ENCODE peak calls at places on chromosomes 7 and 10, in seven cellular contexts. A is OCI-LY7, I is IMR-90, S is DND-41, W is ovary, L is A549, D is right lobe of liver. Y is an unnamed sample.

GRCh38 chr7:32036557-32036956 is 33.6 kb downstream of the PDE1C start:
- DNase-seq in L (no peak), A (no peak), D (no peak), S (no peak), I (peak; percentile 54), W (no peak), Y (no peak)

GRCh38 chr7:29277436-29278215 is 83.1 kb downstream of the CHN2 start:
- DNase-seq in W (no peak), I (no peak), L (no peak), S (no peak), D (no peak), A (no peak), Y (no peak)

GRCh38 chr10:77301305-77301730 is 336.3 kb downstream of the KCNMA1 start:
- DNase-seq in S (no peak), W (no peak), A (no peak), L (peak; percentile 25), I (peak; percentile 82), D (no peak), Y (no peak)

GRCh38 chr7:73977626-73978618 is 50.1 kb upstream of the ELN start:
- DNase-seq in W (peak; percentile 52), A (no peak), L (no peak), S (no peak), I (no peak), D (no peak), Y (peak; percentile 75)

GRCh38 chr10:17782921-17783665 is 26.1 kb upstream of the MRC1 start:
- DNase-seq in D (no peak), A (no peak), L (no peak), I (peak; percentile 33), W (no peak), S (no peak), Y (no peak)

GRCh38 chr7:45923290-45923689 is 2.2 kb upstream of the IGFBP3 start:
- DNase-seq in I (peak; percentile 72), L (no peak), A (peak; percentile 57), S (peak; percentile 49), D (peak; percentile 70), W (peak; percentile 83), Y (peak; percentile 88)

GRCh38 chr7:7967909-7968543 is 570 bp upstream of the GLCCI1 start:
- DNase-seq in I (no peak), D (no peak), L (no peak), A (no peak), W (no peak), S (no peak), Y (no peak)

GRCh38 chr7:86931439-86931838 is 128.0 kb downstream of the ELAPOR2 start:
- DNase-seq in D (no peak), S (no peak), W (no peak), I (no peak), A (no peak), L (no peak), Y (no peak)

GRCh38 chr10:483266-483665 is 206.2 kb downstream of the DIP2C start:
- DNase-seq in A (no peak), I (no peak), S (no peak), D (peak; percentile 24), W (no peak), L (no peak), Y (no peak)

DNA sequence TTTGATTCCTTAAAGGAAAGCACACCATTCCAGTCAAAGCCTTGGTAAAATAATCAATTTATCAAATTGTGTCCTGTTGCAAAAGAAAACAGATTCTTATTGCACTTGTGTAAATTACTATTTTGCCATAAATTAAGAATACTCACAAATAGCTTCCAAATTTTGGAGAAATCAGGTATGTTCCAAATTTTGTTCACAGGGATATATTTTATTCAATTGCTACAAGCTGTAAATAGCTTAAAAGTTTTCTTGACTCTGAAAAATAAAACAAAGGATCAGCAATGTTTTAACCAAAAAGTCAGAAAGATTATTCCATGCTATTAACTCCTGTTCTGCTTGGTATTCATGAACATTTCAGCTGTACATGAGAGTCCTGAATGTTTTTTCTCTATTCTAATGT is 47.4 kb upstream of the CHST3 start:
- DNase-seq in A (peak; percentile 53), L (no peak), D (no peak), W (no peak), S (no peak), I (no peak), Y (no peak)
- H3K4me3 ChIP-seq in A (no peak overlapping the region), L (no peak overlapping the region), D (no peak overlapping the region), W (no peak overlapping the region), S (no peak overlapping the region), I (no peak overlapping the region), Y (no peak overlapping the region)

GRCh38 chr10:103660364-103661197 is 167.1 kb downstream of the NEURL1 start:
- DNase-seq in L (no peak), W (peak; percentile 73), A (no peak), D (no peak), S (peak; percentile 36), I (peak; percentile 48), Y (no peak)
- TF ChIP-seq CTCF in L (no peak), W (no peak), A (no peak), D (peak; percentile 23), S (peak; percentile 25), I (peak; percentile 33), Y (no peak)

GRCh38 chr10:26448706-26449435 is 10.7 kb downstream of the APBB1IP start:
- DNase-seq in W (no peak), A (peak; percentile 97), I (no peak), D (no peak), S (peak; percentile 92), L (no peak), Y (no peak)
- H3K4me3 ChIP-seq in W (no peak overlapping the region), A (peak overlapping the region; percentile 61), I (no peak overlapping the region), D (no peak overlapping the region), S (peak overlapping the region; percentile 44), L (no peak overlapping the region), Y (no peak overlapping the region)

GRCh38 chr7:105734233-105734632 is 142.2 kb downstream of the ATXN7L1 start:
- DNase-seq in L (no peak), D (no peak), A (no peak), W (no peak), I (peak; percentile 7), S (no peak), Y (no peak)
- TF ChIP-seq CTCF in L (no peak), D (no peak), A (no peak), W (no peak), I (no peak), S (no peak), Y (no peak)

DNA sequence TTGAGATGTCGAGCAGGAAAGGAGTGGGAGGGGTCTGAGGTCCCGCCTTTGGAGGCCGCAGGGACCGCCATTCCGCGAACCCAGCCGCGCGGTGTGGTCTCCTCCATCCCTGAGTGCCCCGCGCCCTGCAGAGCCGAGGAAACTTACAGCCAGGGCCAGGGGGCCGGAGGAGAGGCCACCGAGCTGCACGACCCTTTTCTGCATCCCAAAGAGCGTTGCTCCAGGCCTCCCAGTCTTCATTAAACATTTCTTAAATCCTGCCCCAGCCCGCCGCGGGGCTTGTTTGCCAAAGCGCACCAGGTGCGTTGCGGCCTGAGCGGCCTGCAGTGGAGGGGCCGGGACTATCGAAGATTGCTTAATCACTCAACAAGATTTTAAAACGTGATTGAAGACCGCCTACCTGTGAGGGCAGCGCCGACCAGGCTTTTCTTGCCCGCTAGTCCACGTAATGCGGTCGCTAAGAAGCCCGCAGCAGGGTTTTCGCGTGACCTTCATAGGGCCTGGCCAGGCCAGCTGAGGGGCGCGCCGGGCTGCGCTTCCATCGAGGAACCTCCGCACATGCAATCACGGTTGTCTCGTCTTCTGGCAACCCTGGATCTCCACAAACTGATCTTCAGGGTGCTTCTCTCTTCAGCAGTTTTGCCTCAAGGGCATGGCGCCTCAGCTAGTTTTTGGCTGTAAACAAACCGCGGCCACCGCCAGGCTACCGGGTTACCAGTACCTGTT is 2.0 kb upstream of the CTBP2 start:
- DNase-seq in L (no peak), S (no peak), I (no peak), D (no peak), A (no peak), W (peak; percentile 53), Y (peak; percentile 20)
- H3K4me3 ChIP-seq in L (peak overlapping the region; percentile 92), S (no peak overlapping the region), I (peak overlapping the region; percentile 98), D (peak overlapping the region; percentile 53), A (no peak overlapping the region), W (peak overlapping the region; percentile 91), Y (peak overlapping the region; percentile 95)

GRCh38 chr10:99973190-99973589 is 36.6 kb downstream of the DNMBP start:
- DNase-seq in W (no peak), I (no peak), D (no peak), A (no peak), S (no peak), L (no peak), Y (no peak)
- TF ChIP-seq CTCF in W (no peak), I (peak; percentile 39), D (peak; percentile 56), A (peak; percentile 84), S (peak; percentile 12), L (peak; percentile 51), Y (no peak)

Y was measured in tibial artery.